ENCODE peak calls at places on chromosomes 4 and X, in seven cellular contexts. One of them, this sample, is unnamed.

GRCh38 chrX:133985164-133986007 is at the start of gene GPC3:
- DNase-seq in H1: peak
- DNase-seq in IMR-90: peak
- DNase-seq in mesendoderm: peak
- DNase-seq in H9: peak
- DNase-seq in neuronal stem cell: no peak
- DNase-seq in trophoblast cell: peak
- DNase-seq in this sample: peak

GRCh38 chrX:19554786-19555185 is 39.5 kb upstream of the MAP3K15 start:
- DNase-seq in H1: no peak
- DNase-seq in IMR-90: peak
- DNase-seq in mesendoderm: no peak
- DNase-seq in H9: no peak
- DNase-seq in neuronal stem cell: no peak
- DNase-seq in trophoblast cell: no peak
- DNase-seq in this sample: peak

GRCh38 chr4:10403633-10404445 is 53.4 kb downstream of the ZNF518B start:
- DNase-seq in H1: no peak
- DNase-seq in IMR-90: peak
- DNase-seq in mesendoderm: peak
- DNase-seq in H9: no peak
- DNase-seq in neuronal stem cell: peak
- DNase-seq in trophoblast cell: peak
- DNase-seq in this sample: peak

GRCh38 chr4:105198541-105198940 is 51.9 kb downstream of the TET2 start:
- DNase-seq in H1: no peak
- DNase-seq in IMR-90: no peak
- DNase-seq in mesendoderm: no peak
- DNase-seq in H9: no peak
- DNase-seq in neuronal stem cell: no peak
- DNase-seq in trophoblast cell: no peak
- DNase-seq in this sample: no peak

GRCh38 chr4:183124228-183124627 is 25.2 kb downstream of the WWC2 start:
- DNase-seq in H1: no peak
- DNase-seq in IMR-90: no peak
- DNase-seq in mesendoderm: no peak
- DNase-seq in H9: no peak
- DNase-seq in neuronal stem cell: no peak
- DNase-seq in trophoblast cell: no peak
- DNase-seq in this sample: no peak

GRCh38 chrX:135384161-135384836 is 37.4 kb upstream of the SMIM10L2A start:
- DNase-seq in H1: no peak
- DNase-seq in IMR-90: no peak
- DNase-seq in mesendoderm: peak
- DNase-seq in H9: no peak
- DNase-seq in neuronal stem cell: no peak
- DNase-seq in trophoblast cell: no peak
- DNase-seq in this sample: no peak

GRCh38 chr4:141999446-142000143 is 363.2 kb downstream of the IL15 start:
- DNase-seq in H1: no peak
- DNase-seq in IMR-90: no peak
- DNase-seq in mesendoderm: no peak
- DNase-seq in H9: no peak
- DNase-seq in neuronal stem cell: no peak
- DNase-seq in trophoblast cell: no peak
- DNase-seq in this sample: no peak

GRCh38 chr4:123244233-123244632 is 152.4 kb upstream of the SPRY1 start:
- DNase-seq in H1: no peak
- DNase-seq in IMR-90: peak
- DNase-seq in mesendoderm: no peak
- DNase-seq in H9: no peak
- DNase-seq in neuronal stem cell: no peak
- DNase-seq in trophoblast cell: no peak
- DNase-seq in this sample: peak

GRCh38 chr4:38069271-38069760 is 109.1 kb downstream of the PTTG2 start:
- DNase-seq in H1: no peak
- DNase-seq in IMR-90: peak
- DNase-seq in mesendoderm: peak
- DNase-seq in H9: peak
- DNase-seq in neuronal stem cell: peak
- DNase-seq in trophoblast cell: peak
- DNase-seq in this sample: peak

GRCh38 chr4:7665321-7665720 is 230.6 kb upstream of the PSAPL1 start:
- DNase-seq in H1: no peak
- DNase-seq in IMR-90: no peak
- DNase-seq in mesendoderm: no peak
- DNase-seq in H9: no peak
- DNase-seq in neuronal stem cell: no peak
- DNase-seq in trophoblast cell: no peak
- DNase-seq in this sample: no peak

GRCh38 chr4:110625593-110626292 is 2.9 kb upstream of the PITX2 start:
- DNase-seq in H1: no peak
- DNase-seq in IMR-90: no peak
- DNase-seq in mesendoderm: peak
- DNase-seq in H9: no peak
- DNase-seq in neuronal stem cell: no peak
- DNase-seq in trophoblast cell: no peak
- DNase-seq in this sample: peak

GRCh38 chrX:131262738-131263679 is 26.1 kb downstream of the IGSF1 start:
- DNase-seq in H1: peak
- DNase-seq in IMR-90: no peak
- DNase-seq in mesendoderm: peak
- DNase-seq in H9: peak
- DNase-seq in neuronal stem cell: no peak
- DNase-seq in trophoblast cell: peak
- DNase-seq in this sample: no peak

GRCh38 chr4:6087669-6088068 is 69.4 kb upstream of the C4orf50 start:
- DNase-seq in H1: peak
- DNase-seq in IMR-90: peak
- DNase-seq in mesendoderm: peak
- DNase-seq in H9: peak
- DNase-seq in neuronal stem cell: peak
- DNase-seq in trophoblast cell: no peak
- DNase-seq in this sample: no peak

GRCh38 chr4:6152879-6153705 is 47.3 kb downstream of the JAKMIP1 start:
- DNase-seq in H1: no peak
- DNase-seq in IMR-90: no peak
- DNase-seq in mesendoderm: no peak
- DNase-seq in H9: no peak
- DNase-seq in neuronal stem cell: no peak
- DNase-seq in trophoblast cell: no peak
- DNase-seq in this sample: no peak

GRCh38 chr4:15476396-15476795 is 6.7 kb downstream of the CC2D2A start:
- DNase-seq in H1: no peak
- DNase-seq in IMR-90: no peak
- DNase-seq in mesendoderm: no peak
- DNase-seq in H9: no peak
- DNase-seq in neuronal stem cell: no peak
- DNase-seq in trophoblast cell: no peak
- DNase-seq in this sample: no peak

GRCh38 chr4:54014761-54015160 is 49.6 kb downstream of the CHIC2 start:
- DNase-seq in H1: no peak
- DNase-seq in IMR-90: no peak
- DNase-seq in mesendoderm: no peak
- DNase-seq in H9: no peak
- DNase-seq in neuronal stem cell: no peak
- DNase-seq in trophoblast cell: no peak
- DNase-seq in this sample: no peak
- H4K8ac ChIP-seq in H1: no peak
- H4K8ac ChIP-seq in IMR-90: no peak
- H4K8ac ChIP-seq in mesendoderm: no peak
- H4K8ac ChIP-seq in H9: no peak
- H4K8ac ChIP-seq in neuronal stem cell: no peak
- H4K8ac ChIP-seq in trophoblast cell: no peak
- H4K8ac ChIP-seq in this sample: no peak

GRCh38 chr4:74054483-74055032 is 16.1 kb upstream of the CXCL3 start:
- DNase-seq in H1: no peak
- DNase-seq in IMR-90: no peak
- DNase-seq in mesendoderm: no peak
- DNase-seq in H9: no peak
- DNase-seq in neuronal stem cell: no peak
- DNase-seq in trophoblast cell: no peak
- DNase-seq in this sample: no peak
- H3K9ac ChIP-seq in H1: no peak
- H3K9ac ChIP-seq in IMR-90: no peak
- H3K9ac ChIP-seq in mesendoderm: no peak
- H3K9ac ChIP-seq in H9: no peak
- H3K9ac ChIP-seq in neuronal stem cell: no peak
- H3K9ac ChIP-seq in trophoblast cell: no peak
- H3K9ac ChIP-seq in this sample: no peak

GRCh38 chrX:48824066-48824465 is 2.2 kb upstream of the ERAS start:
- DNase-seq in H1: no peak
- DNase-seq in IMR-90: no peak
- DNase-seq in mesendoderm: no peak
- DNase-seq in H9: no peak
- DNase-seq in neuronal stem cell: no peak
- DNase-seq in trophoblast cell: no peak
- DNase-seq in this sample: no peak

GRCh38 chrX:48829016-48829735 is 2.9 kb downstream of the ERAS start:
- DNase-seq in H1: no peak
- DNase-seq in IMR-90: no peak
- DNase-seq in mesendoderm: no peak
- DNase-seq in H9: no peak
- DNase-seq in neuronal stem cell: no peak
- DNase-seq in trophoblast cell: no peak
- DNase-seq in this sample: no peak

GRCh38 chrX:48826135-48826875 is at the start of gene ERAS:
- DNase-seq in H1: no peak
- DNase-seq in IMR-90: no peak
- DNase-seq in mesendoderm: no peak
- DNase-seq in H9: no peak
- DNase-seq in neuronal stem cell: no peak
- DNase-seq in trophoblast cell: no peak
- DNase-seq in this sample: no peak

GRCh38 chrX:48827654-48827968 is 1.3 kb downstream of the ERAS start:
- DNase-seq in H1: no peak
- DNase-seq in IMR-90: no peak
- DNase-seq in mesendoderm: peak
- DNase-seq in H9: no peak
- DNase-seq in neuronal stem cell: no peak
- DNase-seq in trophoblast cell: no peak
- DNase-seq in this sample: no peak

DNA sequence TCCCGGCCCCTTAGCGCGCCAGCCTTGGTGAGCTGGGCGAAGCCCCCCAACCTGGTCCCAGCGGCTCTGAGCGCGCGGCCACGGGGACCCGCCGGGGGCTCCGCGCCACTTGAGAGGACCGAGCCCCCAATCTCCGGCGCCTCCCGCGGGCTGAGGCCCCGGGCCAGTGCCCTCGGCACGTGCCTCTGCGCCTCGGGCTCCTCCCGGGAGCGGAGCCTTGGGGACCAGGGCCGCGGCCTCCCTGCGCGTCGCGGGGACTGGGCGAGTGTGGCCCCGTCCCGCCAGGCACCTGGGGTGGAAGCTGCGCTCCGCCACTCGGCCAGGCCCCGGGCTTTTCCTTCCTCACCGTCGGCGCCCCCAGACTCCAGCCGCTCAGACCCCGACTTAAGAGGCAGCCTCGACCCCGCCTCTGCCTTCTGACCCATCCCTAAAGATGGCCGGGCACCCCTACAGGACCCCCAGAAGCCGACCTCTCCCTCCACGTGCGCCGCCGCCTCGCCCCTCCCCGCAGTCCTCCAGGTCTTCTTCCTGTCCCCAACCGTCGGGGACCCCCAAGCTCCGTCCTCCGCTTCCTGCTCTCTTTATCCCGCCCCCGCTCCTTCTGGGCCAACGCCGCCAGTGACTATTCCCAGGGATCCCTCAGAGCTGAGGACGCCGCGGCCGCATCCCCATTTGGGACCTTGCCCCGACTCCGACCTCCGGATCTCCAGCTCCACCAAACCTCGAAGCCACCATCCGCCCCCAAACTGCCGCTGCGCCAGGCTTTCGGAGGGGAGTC is 752 bp downstream of the ERAS start:
- DNase-seq in H1: peak
- DNase-seq in IMR-90: no peak
- DNase-seq in mesendoderm: no peak
- DNase-seq in H9: peak
- DNase-seq in neuronal stem cell: no peak
- DNase-seq in trophoblast cell: no peak
- DNase-seq in this sample: no peak
- H2AK5ac ChIP-seq in H1: no peak
- H2AK5ac ChIP-seq in IMR-90: no peak
- H2AK5ac ChIP-seq in mesendoderm: no peak
- H2AK5ac ChIP-seq in H9: no peak
- H2AK5ac ChIP-seq in neuronal stem cell: no peak
- H2AK5ac ChIP-seq in trophoblast cell: no peak
- H2AK5ac ChIP-seq in this sample: no peak

DNA sequence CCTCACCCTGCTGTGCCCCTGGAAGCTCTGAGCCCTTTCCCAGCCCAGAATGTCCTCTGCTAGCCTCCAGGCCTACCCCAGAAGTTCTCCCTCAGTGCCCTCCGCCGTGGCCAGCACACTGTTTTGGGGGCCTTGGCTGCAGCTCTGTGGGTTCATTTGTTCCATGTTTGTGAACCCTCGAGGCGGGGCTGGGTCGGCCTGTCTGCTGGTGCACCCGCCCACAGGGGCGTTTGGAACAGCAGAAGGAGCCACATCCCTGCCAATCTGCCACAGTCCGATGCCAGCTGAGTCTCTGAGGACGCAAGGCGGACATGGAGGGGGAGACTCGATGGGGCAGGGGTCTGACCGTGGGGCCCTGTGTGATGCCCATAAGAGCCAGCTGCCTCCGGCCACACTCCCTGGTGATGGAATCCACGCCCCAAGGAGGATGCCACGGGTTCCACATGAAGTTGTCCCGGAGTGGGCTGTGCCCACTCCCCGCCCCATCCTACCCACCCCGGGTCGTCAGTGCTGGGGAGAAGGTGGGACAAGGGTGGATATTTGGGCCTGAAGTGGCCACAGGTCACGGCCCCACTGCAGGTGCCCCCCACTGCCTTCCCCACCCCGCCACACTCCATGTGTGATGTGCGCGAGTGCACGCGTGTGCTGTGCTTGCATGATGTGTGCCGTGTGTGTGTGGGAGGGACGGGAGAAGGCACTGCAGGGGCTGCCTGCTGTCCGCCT is 7.1 kb downstream of the ATP5ME start:
- DNase-seq in H1: no peak
- DNase-seq in IMR-90: no peak
- DNase-seq in mesendoderm: no peak
- DNase-seq in H9: no peak
- DNase-seq in neuronal stem cell: no peak
- DNase-seq in trophoblast cell: no peak
- DNase-seq in this sample: no peak
- H4K8ac ChIP-seq in H1: no peak
- H4K8ac ChIP-seq in IMR-90: no peak
- H4K8ac ChIP-seq in mesendoderm: no peak
- H4K8ac ChIP-seq in H9: no peak
- H4K8ac ChIP-seq in neuronal stem cell: no peak
- H4K8ac ChIP-seq in trophoblast cell: no peak
- H4K8ac ChIP-seq in this sample: no peak

DNA sequence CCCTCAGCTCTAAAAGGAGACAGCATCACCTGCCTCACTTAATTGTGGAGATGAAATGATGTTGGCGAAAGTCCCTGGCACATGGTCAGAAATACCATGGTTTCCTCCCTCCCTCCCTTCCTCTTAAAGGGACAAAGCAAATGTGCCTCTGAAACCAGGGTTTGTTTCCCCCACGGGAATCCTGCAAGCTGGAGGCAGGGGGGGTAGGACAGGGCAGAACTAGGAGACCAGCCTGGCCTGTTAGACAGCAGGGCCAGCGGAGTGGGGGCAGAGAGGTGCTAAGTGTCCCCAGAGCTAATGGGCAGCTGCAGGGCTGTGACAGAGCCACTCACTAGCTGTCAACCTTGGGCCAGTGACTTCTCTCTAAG is 5.7 kb downstream of the RTL5 start:
- DNase-seq in H1: no peak
- DNase-seq in IMR-90: no peak
- DNase-seq in mesendoderm: no peak
- DNase-seq in H9: no peak
- DNase-seq in neuronal stem cell: no peak
- DNase-seq in trophoblast cell: no peak
- DNase-seq in this sample: no peak
- H3K9ac ChIP-seq in H1: no peak
- H3K9ac ChIP-seq in IMR-90: no peak
- H3K9ac ChIP-seq in mesendoderm: no peak
- H3K9ac ChIP-seq in H9: no peak
- H3K9ac ChIP-seq in neuronal stem cell: no peak
- H3K9ac ChIP-seq in trophoblast cell: no peak
- H3K9ac ChIP-seq in this sample: peak